ENCODE peak calls at places on chromosomes 1 and 21, in four cellular contexts. One of them, this sample, is unnamed.

GRCh38 chr1:193005785-193006184 is 53.4 kb downstream of the UCHL5 start:
- DNase-seq in NCI-H2029: no peak
- DNase-seq in NCI-H1105: no peak
- DNase-seq in ELR: no peak
- DNase-seq in this sample: no peak

GRCh38 chr21:45154511-45155508 is 80.4 kb downstream of the ADARB1 start:
- DNase-seq in NCI-H1105: no peak
- DNase-seq in NCI-H2029: no peak
- DNase-seq in ELR: peak
- DNase-seq in this sample: no peak

GRCh38 chr1:228082975-228083870 is 715 bp downstream of the ARF1 start:
- DNase-seq in NCI-H2029: peak
- DNase-seq in NCI-H1105: no peak
- DNase-seq in ELR: peak
- DNase-seq in this sample: no peak

GRCh38 chr1:12204754-12205658 is 24.8 kb upstream of the VPS13D start:
- DNase-seq in NCI-H1105: no peak
- DNase-seq in ELR: no peak
- DNase-seq in NCI-H2029: no peak
- DNase-seq in this sample: no peak

GRCh38 chr1:21022279-21023040 is 154.2 kb downstream of the EIF4G3 start:
- DNase-seq in NCI-H1105: peak
- DNase-seq in NCI-H2029: peak
- DNase-seq in ELR: peak
- DNase-seq in this sample: no peak

GRCh38 chr21:29610960-29611359 is 312.2 kb downstream of the BACH1 start:
- DNase-seq in ELR: no peak
- DNase-seq in NCI-H1105: no peak
- DNase-seq in NCI-H2029: no peak
- DNase-seq in this sample: no peak

GRCh38 chr1:206117151-206117948 is at the start of gene AVPR1B:
- DNase-seq in NCI-H1105: peak
- DNase-seq in NCI-H2029: peak
- DNase-seq in ELR: peak
- DNase-seq in this sample: no peak

GRCh38 chr1:9724706-9725476 is 73.4 kb downstream of the PIK3CD start:
- DNase-seq in ELR: peak
- DNase-seq in NCI-H1105: peak
- DNase-seq in NCI-H2029: peak
- DNase-seq in this sample: no peak

This sample was measured in cerebellar nuclear complex.